ENCODE peak calls at places on chromosomes 12 and 14, in five cellular contexts. T is GM23248, I is endodermal cell, E is H9, L is neuronal stem cell. C is an unnamed sample.

GRCh38 chr14:78450945-78451344 is 280.8 kb downstream of the NRXN3 start:
- DNase-seq in I (no peak), T (no peak), E (no peak), L (no peak), C (no peak)

GRCh38 chr14:68172664-68173063 is 353.1 kb downstream of the RAD51B start:
- DNase-seq in I (no peak), L (no peak), T (no peak), E (no peak), C (peak)

GRCh38 chr12:1161197-1161596 is 170.2 kb downstream of the ERC1 start:
- DNase-seq in E (no peak), I (no peak), T (no peak), L (no peak), C (no peak)

GRCh38 chr12:68792952-68793351 is 15.0 kb upstream of the MDM2 start:
- DNase-seq in L (no peak), T (peak), I (peak), E (peak), C (peak)

GRCh38 chr12:76879710-76880025 is 849 bp upstream of the CSRP2 start:
- DNase-seq in L (no peak), T (no peak), E (no peak), I (no peak), C (no peak)

GRCh38 chr14:39085933-39086332 is 17.1 kb downstream of the SEC23A start:
- DNase-seq in I (no peak), L (no peak), E (no peak), T (no peak), C (no peak)

GRCh38 chr12:123608192-123608591 is 6.3 kb downstream of the DDX55 start:
- DNase-seq in E (no peak), T (no peak), I (no peak), L (no peak), C (no peak)

GRCh38 chr12:12195516-12195915 is 71.3 kb downstream of the LRP6 start:
- DNase-seq in E (no peak), T (no peak), L (no peak), I (no peak), C (no peak)

GRCh38 chr12:98238513-98238912 is 276.9 kb upstream of the TMPO start:
- DNase-seq in T (peak), L (no peak), E (no peak), I (no peak), C (no peak)

GRCh38 chr14:91624757-91625156 is 107.1 kb downstream of the CATSPERB start:
- DNase-seq in L (no peak), I (no peak), E (no peak), T (no peak), C (no peak)

GRCh38 chr14:80621701-80622100 is 319.8 kb downstream of the CEP128 start:
- DNase-seq in I (no peak), T (peak), E (no peak), L (no peak), C (peak)

GRCh38 chr12:131233737-131234474 is 280.2 kb downstream of the ADGRD1 start:
- DNase-seq in I (no peak), L (no peak), E (no peak), T (no peak), C (no peak)

GRCh38 chr14:31545328-31545727 is 15.9 kb upstream of the NUBPL start:
- DNase-seq in L (no peak), E (no peak), I (no peak), T (no peak), C (no peak)

GRCh38 chr12:68113644-68114043 is 45.9 kb downstream of the IFNG start:
- DNase-seq in T (no peak), E (peak), I (peak), L (no peak), C (peak)

GRCh38 chr12:93091851-93092558 is 162.9 kb upstream of the EEA1 start:
- DNase-seq in I (no peak), T (no peak), E (no peak), L (no peak), C (no peak)

GRCh38 chr12:57803317-57803893 is 15.1 kb downstream of the AVIL start:
- DNase-seq in I (peak), L (no peak), E (peak), T (peak), C (peak)

GRCh38 chr14:90168425-90169105 is 87.8 kb upstream of the PSMC1 start:
- DNase-seq in L (no peak), T (peak), E (no peak), I (no peak), C (no peak)

GRCh38 chr12:32522322-32523221 is 123.2 kb downstream of the FGD4 start:
- DNase-seq in T (no peak), I (no peak), L (no peak), E (no peak), C (no peak)

GRCh38 chr14:103521438-103521961 is 1.1 kb downstream of the CKB start:
- DNase-seq in L (no peak), I (no peak), T (peak), E (no peak), C (no peak)
- H3K9ac ChIP-seq in L (peak), I (peak), T (peak), E (no peak), C (peak)

DNA sequence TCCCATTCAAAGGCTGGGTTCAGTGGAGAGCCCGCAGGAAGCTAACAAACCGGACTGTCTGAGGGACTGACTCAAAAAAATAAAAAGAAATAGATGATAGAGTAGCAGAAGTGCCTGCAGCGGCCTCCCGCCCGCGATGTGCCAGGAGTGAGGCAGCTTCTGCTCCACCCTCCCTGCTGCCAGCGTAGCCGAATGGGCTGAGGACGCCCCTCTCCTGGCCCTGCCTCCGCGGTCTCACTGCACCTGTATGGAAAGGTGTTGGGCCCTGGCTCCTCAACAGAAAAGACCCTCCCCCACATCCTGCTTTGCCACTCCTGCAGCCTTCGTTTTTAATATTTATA is 97.9 kb downstream of the GCH1 start:
- DNase-seq in E (peak), L (no peak), I (peak), T (no peak), C (no peak)
- H3K9ac ChIP-seq in E (no peak), L (no peak), I (no peak), T (no peak), C (no peak)

DNA sequence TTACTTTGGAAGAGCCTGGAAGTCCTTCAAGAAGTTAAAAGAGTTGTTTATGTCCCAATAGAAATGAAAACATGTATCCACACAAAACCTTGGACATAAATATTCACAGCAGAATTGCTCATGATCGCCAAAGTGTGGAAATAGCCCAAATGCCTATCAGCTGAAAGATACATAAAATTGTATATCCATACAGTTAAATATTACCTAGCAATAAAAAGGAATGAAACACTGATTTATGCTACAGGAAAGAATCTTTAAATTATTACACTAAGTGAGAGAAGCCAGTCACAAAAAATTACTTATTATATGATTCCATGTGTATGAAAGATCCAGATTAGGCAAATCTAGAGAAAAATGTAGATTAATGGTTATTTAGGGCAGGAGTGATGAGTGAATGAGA is 337.8 kb upstream of the TMEM132C start:
- DNase-seq in T (no peak), L (no peak), I (no peak), E (no peak), C (no peak)
- H3K9ac ChIP-seq in T (no peak), L (no peak), I (no peak), E (no peak), C (no peak)

GRCh38 chr12:22050078-22050477 is 4.1 kb downstream of the CMAS start:
- DNase-seq in L (no peak), T (no peak), I (no peak), E (no peak), C (no peak)

GRCh38 chr12:22046090-22046967 is at the start of gene CMAS:
- DNase-seq in I (peak), T (peak), L (peak), E (peak), C (peak)

GRCh38 chr12:22048351-22049041 is 2.5 kb downstream of the CMAS start:
- DNase-seq in I (peak), L (no peak), E (peak), T (no peak), C (no peak)

GRCh38 chr12:22046968-22047390 is 961 bp downstream of the CMAS start:
- DNase-seq in E (no peak), I (no peak), T (peak), L (no peak), C (no peak)

GRCh38 chr12:22047495-22047894 is 1.5 kb downstream of the CMAS start:
- DNase-seq in I (no peak), L (no peak), E (no peak), T (no peak), C (no peak)
- H3K9ac ChIP-seq in I (no peak), L (no peak), E (no peak), T (peak), C (no peak)

C was measured in HCT116.